ENCODE peak calls at places on chromosome 14, in five cellular contexts. E is sigmoid colon, G is stomach, K is vagina, J is K562. O is an unnamed sample.

GRCh38 chr14:92460916-92461579 is 52.5 kb upstream of the RIN3 start:
- DNase-seq in E (peak; percentile 68), G (peak; percentile 24), K (no peak), J (no peak), O (no peak)

GRCh38 chr14:94373708-94374107 is 14.7 kb downstream of the SERPINA1 start:
- DNase-seq in E (peak; percentile 73), G (no peak), K (no peak), J (no peak), O (no peak)

GRCh38 chr14:34098045-34098984 is 147.4 kb upstream of the EGLN3 start:
- DNase-seq in E (no peak), G (peak; percentile 46), K (no peak), J (peak; percentile 43), O (no peak)

GRCh38 chr14:77498120-77498979 is at the start of gene ISM2:
- DNase-seq in E (peak; percentile 61), G (peak; percentile 42), K (no peak), J (peak; percentile 43), O (peak; percentile 85)

GRCh38 chr14:87133073-87133815 is 859.7 kb downstream of the GALC start:
- DNase-seq in E (no peak), G (no peak), K (no peak), J (no peak), O (no peak)

GRCh38 chr14:75562048-75562447 is 16.4 kb upstream of the FLVCR2 start:
- DNase-seq in E (no peak), G (no peak), K (no peak), J (no peak), O (no peak)

GRCh38 chr14:59342516-59343484 is 122.4 kb downstream of the GPR135 start:
- DNase-seq in E (no peak), G (no peak), K (no peak), J (no peak), O (no peak)

GRCh38 chr14:44379292-44379977 is 127.6 kb downstream of the FSCB start:
- DNase-seq in E (no peak), G (no peak), K (no peak), J (no peak), O (no peak)

GRCh38 chr14:75831455-75831854 is 150.3 kb downstream of the TGFB3 start:
- DNase-seq in E (peak; percentile 78), G (peak; percentile 93), K (no peak), J (peak; percentile 72), O (no peak)

GRCh38 chr14:23631234-23631633 is 4.9 kb upstream of the DHRS2 start:
- DNase-seq in E (no peak), G (no peak), K (no peak), J (no peak), O (no peak)

GRCh38 chr14:89139404-89140247 is 277.4 kb downstream of the FOXN3 start:
- DNase-seq in E (no peak), G (no peak), K (no peak), J (no peak), O (no peak)

GRCh38 chr14:51070732-51071131 is 24.2 kb downstream of the TRIM9 start:
- DNase-seq in E (no peak), G (no peak), K (no peak), J (no peak), O (no peak)

GRCh38 chr14:77318006-77318553 is 2.6 kb downstream of the POMT2 start:
- DNase-seq in E (peak; percentile 41), G (no peak), K (no peak), J (no peak), O (no peak)

GRCh38 chr14:36313898-36314297 is 6.5 kb downstream of the MBIP start:
- DNase-seq in E (no peak), G (no peak), K (no peak), J (no peak), O (no peak)

GRCh38 chr14:53569471-53569870 is 387.2 kb downstream of the BMP4 start:
- DNase-seq in E (no peak), G (no peak), K (no peak), J (no peak), O (no peak)

GRCh38 chr14:46034305-46034704 is 617.3 kb downstream of the RPL10L start:
- DNase-seq in E (no peak), G (no peak), K (no peak), J (no peak), O (no peak)

GRCh38 chr14:95361373-95362179 is 41.9 kb upstream of the CLMN start:
- DNase-seq in E (no peak), G (peak; percentile 66), K (no peak), J (peak; percentile 55), O (peak; percentile 84)

GRCh38 chr14:64721899-64722298 is 17.7 kb downstream of the PLEKHG3 start:
- DNase-seq in E (peak; percentile 50), G (no peak), K (no peak), J (no peak), O (no peak)

GRCh38 chr14:64926398-64926995 is 12.2 kb downstream of the CHURC1 start:
- DNase-seq in E (no peak), G (no peak), K (no peak), J (no peak), O (no peak)

GRCh38 chr14:53338192-53338591 is 185.1 kb upstream of the DDHD1 start:
- DNase-seq in E (no peak), G (no peak), K (no peak), J (no peak), O (no peak)

GRCh38 chr14:59455411-59455810 is 9.8 kb downstream of the GPR135 start:
- DNase-seq in E (no peak), G (no peak), K (no peak), J (no peak), O (no peak)

GRCh38 chr14:58899317-58899713 is 261.6 kb downstream of the DACT1 start:
- DNase-seq in E (no peak), G (no peak), K (no peak), J (no peak), O (no peak)

GRCh38 chr14:33794791-33795300 is 156.0 kb downstream of the EGLN3 start:
- DNase-seq in E (no peak), G (no peak), K (no peak), J (no peak), O (no peak)

GRCh38 chr14:70894868-70895267 is 12.4 kb upstream of the PCNX1 start:
- DNase-seq in E (no peak), G (no peak), K (no peak), J (no peak), O (no peak)

GRCh38 chr14:96752594-96752993 is 44.6 kb upstream of the VRK1 start:
- DNase-seq in E (no peak), G (no peak), K (no peak), J (no peak), O (no peak)

GRCh38 chr14:54173782-54174181 is 217.2 kb upstream of the BMP4 start:
- DNase-seq in E (no peak), G (no peak), K (no peak), J (no peak), O (no peak)

GRCh38 chr14:42980419-42980818 is 1373.7 kb downstream of the LRFN5 start:
- DNase-seq in E (no peak), G (no peak), K (no peak), J (no peak), O (no peak)

GRCh38 chr14:26839481-26839880 is 241.6 kb upstream of the NOVA1 start:
- DNase-seq in E (no peak), G (no peak), K (no peak), J (no peak), O (no peak)

DNA sequence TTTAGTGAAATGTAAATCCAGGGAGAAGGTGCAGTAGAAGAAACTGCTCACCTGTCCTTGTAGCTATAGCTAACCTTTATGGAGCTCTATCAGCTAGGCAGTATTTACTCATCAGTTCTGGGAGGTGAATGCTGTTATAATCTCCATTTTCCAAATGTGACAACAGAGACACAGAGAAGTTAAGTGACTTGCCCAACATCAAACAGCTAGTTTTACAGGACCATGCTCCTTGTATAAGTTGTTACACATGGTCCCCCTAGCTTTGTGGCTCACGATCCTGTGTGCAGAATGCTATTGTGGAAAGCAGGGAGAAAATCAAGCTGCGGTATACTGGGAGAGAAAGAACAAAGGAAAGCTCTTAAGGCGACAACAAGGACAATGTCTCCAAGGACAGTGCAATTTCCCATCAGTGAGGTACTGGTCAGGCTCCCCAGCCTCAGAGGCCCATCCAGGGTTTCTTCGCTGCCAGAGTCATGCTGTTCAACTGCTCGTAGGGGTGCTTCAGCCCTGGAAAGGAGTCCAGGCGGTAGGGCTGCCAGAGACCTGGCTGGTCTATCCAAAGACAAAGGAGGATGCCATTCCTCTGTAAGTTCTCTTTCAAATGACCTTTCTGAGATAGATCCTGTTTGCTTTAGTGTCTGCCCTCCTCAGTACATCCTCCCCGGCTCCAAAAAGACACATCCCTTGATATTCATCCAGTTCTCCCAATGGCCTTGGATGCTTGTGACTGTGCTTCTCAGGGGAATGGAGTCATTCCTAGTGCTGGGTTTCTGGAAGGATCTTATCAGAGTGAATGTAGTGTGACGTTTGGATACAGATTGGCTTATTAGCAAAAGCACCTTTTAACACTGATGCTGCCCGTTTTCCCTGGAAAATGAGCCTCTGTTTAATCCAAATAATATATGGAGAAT is 95.5 kb downstream of the ARF6 start:
- DNase-seq in E (no peak), G (no peak), K (no peak), J (no peak), O (no peak)
- H3K4me1 ChIP-seq in E (no peaks in the 10 kb centered on the region), G (peaks cover 16% of the 10 kb centered on the region), K (peaks cover 9% of the 10 kb centered on the region), J (peaks cover 5% of the 10 kb centered on the region), O (peaks cover 7% of the 10 kb centered on the region)

GRCh38 chr14:80275208-80275850 is 64.0 kb upstream of the DIO2 start:
- DNase-seq in E (no peak), G (no peak), K (no peak), J (no peak), O (no peak)

GRCh38 chr14:80278293-80279037 is 67.2 kb upstream of the DIO2 start:
- DNase-seq in E (no peak), G (peak; percentile 27), K (no peak), J (no peak), O (no peak)
- TF ChIP-seq POLR2AphosphoS5 in E (no peak), G (no peak), K (no peak), J (no peak), O (no peak)

GRCh38 chr14:99581960-99582359 is 22.0 kb downstream of the CCDC85C start:
- DNase-seq in E (no peak), G (no peak), K (no peak), J (no peak), O (no peak)

GRCh38 chr14:99581371-99581770 is 22.6 kb downstream of the CCDC85C start:
- DNase-seq in E (no peak), G (no peak), K (no peak), J (no peak), O (no peak)

GRCh38 chr14:99579077-99579836 is 24.8 kb downstream of the CCDC85C start:
- DNase-seq in E (no peak), G (peak; percentile 92), K (no peak), J (no peak), O (no peak)

GRCh38 chr14:99578541-99579044 is 25.4 kb downstream of the CCDC85C start:
- DNase-seq in E (peak; percentile 87), G (no peak), K (no peak), J (no peak), O (no peak)

GRCh38 chr14:99579903-99580570 is 24.0 kb downstream of the CCDC85C start:
- DNase-seq in E (no peak), G (peak; percentile 75), K (no peak), J (peak; percentile 28), O (no peak)
- TF ChIP-seq POLR2A in E (peak; percentile 45), G (no peak), K (no peak), J (no peak), O (no peak)

GRCh38 chr14:100904307-100905019 is 941 bp upstream of the RTL1 start:
- DNase-seq in E (peak; percentile 52), G (no peak), K (no peak), J (no peak), O (no peak)
- H3K4me1 ChIP-seq in E (peaks cover 24% of the 10 kb centered on the region), G (peaks cover 5% of the 10 kb centered on the region), K (peaks cover 12% of the 10 kb centered on the region), J (peaks cover 13% of the 10 kb centered on the region), O (no peaks in the 10 kb centered on the region)

GRCh38 chr14:55730602-55731001 is 150.6 kb downstream of the KTN1 start:
- DNase-seq in E (no peak), G (no peak), K (no peak), J (no peak), O (no peak)
- TF ChIP-seq POLR2AphosphoS5 in E (no peak), G (peak; percentile 26), K (no peak), J (no peak), O (no peak)

O was measured in spleen.